ENCODE peak calls at places on chromosomes 4 and X, in six cellular contexts. W is K562, R is GM12878, E is GM12891, A is H1, M is HepG2. S is an unnamed sample.

GRCh38 chr4:183362916-183363542 is 40.8 kb upstream of the CLDN24 start:
- DNase-seq in M (peak), R (no peak), A (no peak), E (no peak), W (peak), S (no peak)

GRCh38 chrX:135543924-135544323 is 23.5 kb downstream of the INTS6L start:
- DNase-seq in E (no peak), A (peak), W (peak), M (no peak), R (no peak), S (no peak)

GRCh38 chr4:23888421-23889319 is 1.2 kb downstream of the PPARGC1A start:
- DNase-seq in M (peak), E (no peak), W (no peak), R (no peak), A (no peak), S (no peak)

GRCh38 chrX:135985123-135985973 is at the start of gene SLC9A6:
- DNase-seq in W (peak), R (no peak), A (peak), E (peak), M (peak), S (peak)

GRCh38 chrX:45445745-45446412 is 245.2 kb upstream of the DIPK2B start:
- DNase-seq in E (no peak), A (no peak), M (no peak), W (no peak), R (no peak), S (no peak)

GRCh38 chrX:72230290-72230689 is 8.5 kb downstream of the ERCC6L start:
- DNase-seq in W (no peak), A (no peak), R (no peak), E (no peak), M (no peak), S (no peak)

GRCh38 chr4:121564840-121565375 is 131.9 kb downstream of the ANXA5 start:
- DNase-seq in W (no peak), M (no peak), E (no peak), A (no peak), R (no peak), S (no peak)

GRCh38 chrX:72169008-72169728 is 12.4 kb upstream of the PIN4 start:
- DNase-seq in A (no peak), W (peak), M (no peak), R (no peak), E (no peak), S (no peak)

GRCh38 chr4:7570156-7570778 is 135.5 kb upstream of the PSAPL1 start:
- DNase-seq in R (no peak), M (no peak), E (no peak), A (no peak), W (no peak), S (no peak)

GRCh38 chr4:2036327-2036726 is 22.8 kb upstream of the NAT8L start:
- DNase-seq in A (no peak), M (no peak), R (no peak), W (no peak), E (no peak), S (no peak)

GRCh38 chrX:69024931-69025330 is 140.3 kb downstream of the PJA1 start:
- DNase-seq in E (no peak), A (no peak), R (no peak), W (no peak), M (no peak), S (no peak)

GRCh38 chr4:105130945-105131344 is 15.7 kb upstream of the TET2 start:
- DNase-seq in M (no peak), A (no peak), R (no peak), W (no peak), E (no peak), S (no peak)

GRCh38 chr4:139665690-139666529 is at the start of gene MGST2:
- DNase-seq in W (peak), A (peak), M (peak), R (no peak), E (peak), S (peak)

GRCh38 chrX:46575991-46576392 is 2.4 kb downstream of the CHST7 start:
- DNase-seq in R (no peak), M (peak), W (no peak), A (no peak), E (no peak), S (no peak)

GRCh38 chrX:40158036-40158706 is 60.4 kb upstream of the BCOR start:
- DNase-seq in E (no peak), R (no peak), M (no peak), W (no peak), A (peak), S (no peak)

GRCh38 chrX:1554469-1555210 is 17.7 kb upstream of the P2RY8 start:
- DNase-seq in E (no peak), W (no peak), M (no peak), R (no peak), A (no peak), S (no peak)

DNA sequence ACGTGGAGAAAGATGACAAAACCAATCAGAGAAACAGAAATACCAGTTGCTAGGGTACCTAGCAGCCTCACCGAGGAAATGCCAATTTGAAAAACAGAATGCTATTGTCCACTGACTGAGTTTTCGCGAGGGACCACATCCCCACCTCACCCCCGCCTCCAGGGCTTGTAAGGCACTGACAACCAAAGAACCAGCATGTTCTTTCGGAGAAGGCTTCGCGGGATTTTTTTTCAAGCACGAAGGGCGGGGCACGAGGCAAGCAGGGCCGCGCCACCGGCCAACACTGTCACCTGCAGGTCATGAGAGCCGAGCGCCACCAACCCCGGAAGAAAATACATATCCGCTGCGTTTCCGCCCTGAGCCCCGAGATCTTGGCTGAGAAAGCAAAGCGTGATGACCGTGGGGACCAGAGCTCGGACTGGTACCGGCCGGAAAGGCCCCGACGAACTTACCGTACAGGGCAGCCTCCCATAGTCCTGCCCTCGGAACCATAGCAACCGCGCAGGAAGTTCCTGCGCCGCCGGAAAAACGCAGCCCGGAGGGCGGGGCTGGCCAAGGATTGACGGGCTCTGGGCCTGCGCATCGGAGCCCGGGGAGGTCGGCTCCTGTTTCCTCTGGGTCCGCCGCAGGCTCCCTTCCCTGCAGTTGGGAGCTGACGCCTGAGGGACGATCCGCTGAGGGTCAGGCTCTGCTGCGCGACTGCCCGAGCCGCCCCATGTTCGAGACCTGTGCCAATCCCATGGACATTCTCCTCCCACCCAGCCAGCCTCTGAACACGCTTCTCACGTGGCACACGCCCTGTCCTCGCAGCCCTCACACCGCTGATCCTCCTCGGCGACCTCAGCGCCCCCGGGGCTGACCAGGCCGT is 59.2 kb upstream of the PAGE5 start:
- DNase-seq in E (peak), A (peak), M (peak), R (peak), W (peak), S (peak)
- TF ChIP-seq POLR2A in E (peak), A (peak), M (peak), R (peak), W (peak), S (peak)

GRCh38 chr4:13642576-13642975 is 15.1 kb upstream of the BOD1L1 start:
- DNase-seq in M (no peak), R (no peak), E (no peak), A (no peak), W (no peak), S (no peak)
- TF ChIP-seq TAF1 in M (no peak), R (no peak), E (no peak), A (no peak), W (no peak), S (no peak)

GRCh38 chr4:70705146-70705855 is 16.5 kb upstream of the RUFY3 start:
- DNase-seq in M (peak), W (peak), A (peak), R (no peak), E (peak), S (peak)
- TF ChIP-seq POLR2A in M (peak), W (peak), A (peak), R (peak), E (no peak), S (peak)

GRCh38 chr4:48410812-48411211 is 69.5 kb downstream of the SLAIN2 start:
- DNase-seq in E (no peak), M (no peak), W (no peak), A (no peak), R (no peak), S (no peak)
- TF ChIP-seq TAF1 in E (no peak), M (no peak), W (no peak), A (no peak), R (no peak), S (no peak)